ENCODE peak calls at places on chromosomes 1 and 21, in five cellular contexts. One of them, this sample, is unnamed.

GRCh38 chr1:230744382-230744781 is 2.8 kb upstream of the CAPN9 start:
- ATAC-seq in upper lobe of left lung: no peak
- ATAC-seq in aorta: no peak
- ATAC-seq in upper lobe of right lung: no peak
- ATAC-seq in lung: no peak
- ATAC-seq in this sample: no peak

GRCh38 chr21:28961927-28962326 is 30.8 kb downstream of the LTN1 start:
- ATAC-seq in upper lobe of left lung: no peak
- ATAC-seq in lung: no peak
- ATAC-seq in upper lobe of right lung: no peak
- ATAC-seq in aorta: no peak
- ATAC-seq in this sample: no peak

GRCh38 chr1:68057050-68057449 is 6.6 kb upstream of the DIRAS3 start:
- ATAC-seq in lung: no peak
- ATAC-seq in upper lobe of left lung: peak; percentile 40
- ATAC-seq in aorta: no peak
- ATAC-seq in upper lobe of right lung: peak; percentile 15
- ATAC-seq in this sample: no peak

GRCh38 chr1:228804640-228805413 is 69.5 kb downstream of the RHOU start:
- ATAC-seq in aorta: no peak
- ATAC-seq in upper lobe of left lung: no peak
- ATAC-seq in upper lobe of right lung: peak; percentile 28
- ATAC-seq in lung: peak; percentile 23
- ATAC-seq in this sample: no peak

GRCh38 chr1:19371226-19372135 is 59.4 kb downstream of the SLC66A1 start:
- ATAC-seq in upper lobe of right lung: no peak
- ATAC-seq in upper lobe of left lung: no peak
- ATAC-seq in aorta: no peak
- ATAC-seq in lung: no peak
- ATAC-seq in this sample: no peak

GRCh38 chr1:59314776-59315528 is 18.1 kb downstream of the FGGY start:
- ATAC-seq in lung: no peak
- ATAC-seq in aorta: no peak
- ATAC-seq in upper lobe of right lung: no peak
- ATAC-seq in upper lobe of left lung: no peak
- ATAC-seq in this sample: no peak

GRCh38 chr1:232578681-232579195 is 51.2 kb downstream of the SIPA1L2 start:
- ATAC-seq in lung: peak; percentile 48
- ATAC-seq in upper lobe of left lung: no peak
- ATAC-seq in aorta: no peak
- ATAC-seq in upper lobe of right lung: peak; percentile 52
- ATAC-seq in this sample: no peak

GRCh38 chr1:91871994-91872393 is 14.0 kb downstream of the TGFBR3 start:
- ATAC-seq in upper lobe of left lung: no peak
- ATAC-seq in lung: no peak
- ATAC-seq in aorta: no peak
- ATAC-seq in upper lobe of right lung: no peak
- ATAC-seq in this sample: no peak

GRCh38 chr21:43343992-43344886 is 82.7 kb downstream of the SIK1 start:
- ATAC-seq in upper lobe of right lung: peak; percentile 66
- ATAC-seq in aorta: no peak
- ATAC-seq in lung: peak; percentile 42
- ATAC-seq in upper lobe of left lung: peak; percentile 70
- ATAC-seq in this sample: no peak

GRCh38 chr1:148333875-148334338 is 149.2 kb downstream of the PPIAL4G start:
- ATAC-seq in upper lobe of right lung: no peak
- ATAC-seq in aorta: no peak
- ATAC-seq in lung: no peak
- ATAC-seq in upper lobe of left lung: no peak
- ATAC-seq in this sample: no peak

GRCh38 chr1:15573477-15573876 is 11.4 kb downstream of the AGMAT start:
- ATAC-seq in lung: no peak
- ATAC-seq in upper lobe of right lung: no peak
- ATAC-seq in aorta: no peak
- ATAC-seq in upper lobe of left lung: no peak
- ATAC-seq in this sample: no peak

GRCh38 chr1:216894499-216894898 is 171.3 kb upstream of the ESRRG start:
- ATAC-seq in aorta: no peak
- ATAC-seq in upper lobe of right lung: no peak
- ATAC-seq in upper lobe of left lung: no peak
- ATAC-seq in lung: no peak
- ATAC-seq in this sample: no peak

GRCh38 chr1:205480349-205481278 is 23.9 kb upstream of the CDK18 start:
- ATAC-seq in upper lobe of right lung: no peak
- ATAC-seq in upper lobe of left lung: no peak
- ATAC-seq in aorta: no peak
- ATAC-seq in lung: no peak
- ATAC-seq in this sample: no peak

GRCh38 chr1:63012339-63012738 is 228.4 kb downstream of the ATG4C start:
- ATAC-seq in aorta: no peak
- ATAC-seq in upper lobe of left lung: no peak
- ATAC-seq in upper lobe of right lung: peak; percentile 35
- ATAC-seq in lung: no peak
- ATAC-seq in this sample: peak; percentile 84

GRCh38 chr1:217881607-217882332 is 250.6 kb downstream of the SPATA17 start:
- ATAC-seq in upper lobe of right lung: no peak
- ATAC-seq in upper lobe of left lung: no peak
- ATAC-seq in aorta: no peak
- ATAC-seq in lung: no peak
- ATAC-seq in this sample: no peak

GRCh38 chr1:57986432-57986831 is 560.1 kb downstream of the OMA1 start:
- ATAC-seq in lung: no peak
- ATAC-seq in aorta: no peak
- ATAC-seq in upper lobe of right lung: no peak
- ATAC-seq in upper lobe of left lung: no peak
- ATAC-seq in this sample: no peak

GRCh38 chr1:50108497-50109073 is at the start of gene ELAVL4:
- ATAC-seq in upper lobe of right lung: no peak
- ATAC-seq in aorta: no peak
- ATAC-seq in lung: no peak
- ATAC-seq in upper lobe of left lung: no peak
- ATAC-seq in this sample: no peak

GRCh38 chr1:1763657-1764621 is 14.3 kb downstream of the NADK start:
- ATAC-seq in upper lobe of right lung: peak; percentile 94
- ATAC-seq in lung: peak; percentile 82
- ATAC-seq in aorta: peak; percentile 54
- ATAC-seq in upper lobe of left lung: peak; percentile 91
- ATAC-seq in this sample: peak; percentile 25

GRCh38 chr1:54919367-54920359 is 32.7 kb upstream of the DHCR24 start:
- ATAC-seq in upper lobe of right lung: no peak
- ATAC-seq in lung: no peak
- ATAC-seq in upper lobe of left lung: no peak
- ATAC-seq in aorta: no peak
- ATAC-seq in this sample: no peak

GRCh38 chr1:25033828-25034451 is 103.9 kb upstream of the RUNX3 start:
- ATAC-seq in upper lobe of right lung: peak; percentile 85
- ATAC-seq in aorta: peak; percentile 55
- ATAC-seq in upper lobe of left lung: peak; percentile 62
- ATAC-seq in lung: no peak
- ATAC-seq in this sample: peak; percentile 58

GRCh38 chr1:52127181-52128175 is 14.4 kb upstream of the ZFYVE9 start:
- ATAC-seq in lung: peak; percentile 47
- ATAC-seq in upper lobe of right lung: peak; percentile 84
- ATAC-seq in upper lobe of left lung: peak; percentile 15
- ATAC-seq in aorta: no peak
- ATAC-seq in this sample: peak; percentile 46

GRCh38 chr1:10873189-10873588 is 76.7 kb upstream of the CASZ1 start:
- ATAC-seq in upper lobe of right lung: no peak
- ATAC-seq in upper lobe of left lung: no peak
- ATAC-seq in aorta: no peak
- ATAC-seq in lung: no peak
- ATAC-seq in this sample: no peak

GRCh38 chr1:143720087-143721023 is 251.4 kb downstream of the FAM72C start:
- ATAC-seq in lung: peak; percentile 58
- ATAC-seq in aorta: peak; percentile 44
- ATAC-seq in upper lobe of right lung: peak; percentile 83
- ATAC-seq in upper lobe of left lung: peak; percentile 15
- ATAC-seq in this sample: peak; percentile 57

GRCh38 chr1:235319255-235319654 is 8.7 kb downstream of the ARID4B start:
- ATAC-seq in lung: no peak
- ATAC-seq in upper lobe of left lung: no peak
- ATAC-seq in upper lobe of right lung: no peak
- ATAC-seq in aorta: no peak
- ATAC-seq in this sample: no peak

GRCh38 chr1:183287191-183287675 is 101.2 kb downstream of the LAMC2 start:
- ATAC-seq in upper lobe of left lung: peak; percentile 17
- ATAC-seq in lung: no peak
- ATAC-seq in aorta: no peak
- ATAC-seq in upper lobe of right lung: peak; percentile 32
- ATAC-seq in this sample: peak; percentile 61

GRCh38 chr1:61289232-61289967 is 207.0 kb downstream of the NFIA start:
- ATAC-seq in upper lobe of right lung: no peak
- ATAC-seq in upper lobe of left lung: no peak
- ATAC-seq in lung: no peak
- ATAC-seq in aorta: no peak
- ATAC-seq in this sample: no peak

GRCh38 chr1:19866758-19867157 is 15.4 kb upstream of the OTUD3 start:
- ATAC-seq in upper lobe of right lung: no peak
- ATAC-seq in lung: no peak
- ATAC-seq in upper lobe of left lung: no peak
- ATAC-seq in aorta: no peak
- ATAC-seq in this sample: no peak

GRCh38 chr1:167516404-167517388 is 1.6 kb downstream of the CD247 start:
- ATAC-seq in aorta: no peak
- ATAC-seq in upper lobe of right lung: no peak
- ATAC-seq in upper lobe of left lung: no peak
- ATAC-seq in lung: no peak
- ATAC-seq in this sample: no peak

GRCh38 chr1:211287218-211287617 is 28.1 kb downstream of the RCOR3 start:
- ATAC-seq in lung: no peak
- ATAC-seq in upper lobe of left lung: no peak
- ATAC-seq in aorta: no peak
- ATAC-seq in upper lobe of right lung: no peak
- ATAC-seq in this sample: no peak

GRCh38 chr1:245131026-245131393 is 23.8 kb upstream of the KIF26B start:
- ATAC-seq in upper lobe of left lung: no peak
- ATAC-seq in aorta: no peak
- ATAC-seq in upper lobe of right lung: peak; percentile 42
- ATAC-seq in lung: no peak
- ATAC-seq in this sample: no peak

GRCh38 chr1:241631674-241632073 is 8.5 kb downstream of the CHML start:
- ATAC-seq in aorta: no peak
- ATAC-seq in upper lobe of right lung: no peak
- ATAC-seq in lung: no peak
- ATAC-seq in upper lobe of left lung: no peak
- ATAC-seq in this sample: no peak

GRCh38 chr1:101006553-101006952 is 19.0 kb downstream of the DPH5 start:
- ATAC-seq in upper lobe of right lung: no peak
- ATAC-seq in aorta: no peak
- ATAC-seq in lung: no peak
- ATAC-seq in upper lobe of left lung: no peak
- ATAC-seq in this sample: no peak

GRCh38 chr1:201024251-201024998 is 911 bp upstream of the KIF21B start:
- ATAC-seq in upper lobe of left lung: no peak
- ATAC-seq in lung: no peak
- ATAC-seq in upper lobe of right lung: no peak
- ATAC-seq in aorta: no peak
- ATAC-seq in this sample: no peak
- H3K4me3 ChIP-seq in upper lobe of left lung: no peak overlapping the region
- H3K4me3 ChIP-seq in lung: no peak overlapping the region
- H3K4me3 ChIP-seq in upper lobe of right lung: no peak overlapping the region
- H3K4me3 ChIP-seq in aorta: no peak overlapping the region
- H3K4me3 ChIP-seq in this sample: no peak overlapping the region

DNA sequence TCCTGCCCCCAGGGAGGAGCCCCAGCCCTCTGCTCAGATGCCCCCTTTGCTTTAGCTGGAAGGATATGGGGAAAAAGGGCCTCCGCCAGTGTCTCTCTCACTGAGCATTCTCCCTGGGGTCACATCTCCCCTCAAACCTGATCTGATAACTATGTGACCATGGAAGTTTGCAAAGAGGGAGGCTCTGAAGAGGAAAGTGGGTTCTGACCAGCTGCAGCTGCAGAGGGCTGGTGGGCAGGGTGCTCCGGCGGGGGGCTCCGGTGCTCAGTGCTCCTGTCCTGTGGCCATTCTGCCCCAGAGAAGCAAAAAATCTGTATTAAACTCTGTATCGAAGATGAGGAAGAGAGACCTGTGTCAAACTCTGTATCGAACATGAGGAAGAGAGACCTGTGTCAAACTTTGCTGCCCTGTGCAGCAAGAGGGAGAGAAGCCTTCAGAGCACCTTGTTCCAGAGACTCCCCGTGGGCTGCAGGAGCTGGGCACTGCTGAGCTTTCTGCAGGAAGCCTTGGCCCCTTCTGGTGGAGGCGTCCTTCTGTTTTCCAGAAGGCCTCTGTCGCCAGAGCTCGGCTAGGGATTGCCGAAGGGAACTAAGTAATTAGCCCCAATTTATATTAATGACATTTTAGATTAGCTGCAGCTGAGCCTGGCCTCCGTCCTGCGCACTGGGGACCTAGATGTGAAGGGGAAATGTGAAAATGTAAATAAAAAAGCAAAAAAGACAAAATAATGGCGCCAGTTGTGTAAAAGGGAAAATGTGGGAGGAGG is 186.2 kb upstream of the C1orf174 start:
- ATAC-seq in upper lobe of right lung: no peak
- ATAC-seq in aorta: no peak
- ATAC-seq in lung: no peak
- ATAC-seq in upper lobe of left lung: no peak
- ATAC-seq in this sample: no peak
- H3K27ac ChIP-seq in upper lobe of right lung: no peak overlapping the region
- H3K27ac ChIP-seq in aorta: no peak overlapping the region
- H3K27ac ChIP-seq in lung: no peak overlapping the region
- H3K27ac ChIP-seq in upper lobe of left lung: no peak overlapping the region
- H3K27ac ChIP-seq in this sample: no peak overlapping the region

GRCh38 chr1:89567797-89568196 is 43.2 kb downstream of the LRRC8B start:
- ATAC-seq in upper lobe of right lung: no peak
- ATAC-seq in aorta: no peak
- ATAC-seq in lung: no peak
- ATAC-seq in upper lobe of left lung: no peak
- ATAC-seq in this sample: no peak

GRCh38 chr1:89565521-89565920 is 40.9 kb downstream of the LRRC8B start:
- ATAC-seq in aorta: no peak
- ATAC-seq in upper lobe of right lung: no peak
- ATAC-seq in lung: no peak
- ATAC-seq in upper lobe of left lung: no peak
- ATAC-seq in this sample: no peak

GRCh38 chr1:89563957-89564604 is 39.5 kb downstream of the LRRC8B start:
- ATAC-seq in lung: no peak
- ATAC-seq in upper lobe of right lung: no peak
- ATAC-seq in upper lobe of left lung: no peak
- ATAC-seq in aorta: no peak
- ATAC-seq in this sample: no peak

GRCh38 chr1:89566761-89567174 is 42.1 kb downstream of the LRRC8B start:
- ATAC-seq in upper lobe of right lung: peak; percentile 89
- ATAC-seq in lung: peak; percentile 79
- ATAC-seq in upper lobe of left lung: peak; percentile 83
- ATAC-seq in aorta: peak; percentile 64
- ATAC-seq in this sample: peak; percentile 78
- H3K4me3 ChIP-seq in upper lobe of right lung: peak overlapping the region; percentile 1
- H3K4me3 ChIP-seq in lung: no peak overlapping the region
- H3K4me3 ChIP-seq in upper lobe of left lung: no peak overlapping the region
- H3K4me3 ChIP-seq in aorta: no peak overlapping the region
- H3K4me3 ChIP-seq in this sample: no peak overlapping the region

DNA sequence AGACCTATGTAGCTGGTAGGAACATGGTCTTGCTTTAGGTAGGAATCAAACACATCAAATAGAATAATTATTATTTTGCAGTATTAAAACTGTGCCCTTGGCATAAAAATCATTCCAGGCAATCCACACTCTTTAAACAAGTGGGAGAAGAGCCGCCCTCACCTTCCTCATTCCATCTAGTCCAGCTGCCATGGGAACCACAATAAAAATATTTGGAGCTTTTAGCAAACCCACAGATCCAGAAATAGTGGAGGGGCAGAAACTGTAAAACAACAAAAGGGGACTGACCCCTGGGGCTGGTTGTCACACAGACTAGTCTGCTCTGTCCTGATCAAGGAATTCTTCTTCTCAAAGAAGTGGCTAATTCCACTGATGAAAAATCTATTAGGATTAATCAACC is 61.6 kb downstream of the PTPRC start:
- ATAC-seq in aorta: no peak
- ATAC-seq in upper lobe of left lung: no peak
- ATAC-seq in upper lobe of right lung: no peak
- ATAC-seq in lung: no peak
- ATAC-seq in this sample: no peak
- H3K27ac ChIP-seq in aorta: no peak overlapping the region
- H3K27ac ChIP-seq in upper lobe of left lung: no peak overlapping the region
- H3K27ac ChIP-seq in upper lobe of right lung: no peak overlapping the region
- H3K27ac ChIP-seq in lung: no peak overlapping the region
- H3K27ac ChIP-seq in this sample: no peak overlapping the region